ENCODE peak calls at places on chromosomes 12 and 14, in nine cellular contexts. P is suprapubic skin, R is body of pancreas, B is sigmoid colon, A is transverse colon, T is tibial nerve, L is IMR-90, F is heart left ventricle, Z is upper lobe of left lung. K is an unnamed sample.

GRCh38 chr14:100533647-100534485 is 53.4 kb downstream of the BEGAIN start:
- DNase-seq in A (peak; percentile 22), B (peak; percentile 56), P (peak; percentile 64), R (peak; percentile 79), L (no peak), Z (peak; percentile 20), T (peak; percentile 16), F (peak; percentile 9), K (peak; percentile 54)

GRCh38 chr12:998020-998874 is 7.2 kb downstream of the ERC1 start:
- DNase-seq in B (no peak), L (peak; percentile 21), A (no peak), R (no peak), P (no peak), F (no peak), Z (no peak), T (no peak), K (peak; percentile 45)

GRCh38 chr14:103896578-103896977 is 31.7 kb upstream of the TDRD9 start:
- DNase-seq in P (no peak), T (no peak), L (peak; percentile 6), R (no peak), B (no peak), A (no peak), Z (no peak), F (no peak), K (no peak)

GRCh38 chr12:31651893-31652521 is 7.5 kb upstream of the ETFBKMT start:
- DNase-seq in Z (no peak), L (no peak), P (no peak), T (no peak), A (no peak), B (no peak), F (no peak), R (no peak), K (no peak)

GRCh38 chr12:114846771-114847170 is 162.8 kb upstream of the TBX3 start:
- DNase-seq in T (no peak), Z (no peak), L (no peak), F (no peak), R (no peak), B (no peak), P (no peak), A (no peak), K (peak; percentile 72)

GRCh38 chr14:20688167-20688839 is at the start of gene ANG:
- DNase-seq in P (no peak), L (no peak), R (no peak), F (no peak), B (no peak), T (no peak), Z (no peak), A (no peak), K (no peak)

GRCh38 chr14:53946071-53946403 is 10.6 kb downstream of the BMP4 start:
- DNase-seq in T (no peak), R (no peak), F (no peak), P (no peak), A (no peak), L (no peak), Z (no peak), B (no peak), K (no peak)

GRCh38 chr14:21454843-21455550 is 926 bp downstream of the CHD8 start:
- DNase-seq in P (no peak), R (no peak), F (no peak), L (peak; percentile 6), B (no peak), Z (no peak), T (no peak), A (no peak), K (no peak)

GRCh38 chr12:40911676-40912075 is 219.4 kb downstream of the CNTN1 start:
- DNase-seq in T (no peak), L (no peak), P (no peak), A (no peak), Z (no peak), R (no peak), F (no peak), B (no peak), K (no peak)

GRCh38 chr12:113424915-113425823 is 3.0 kb downstream of the SDSL start:
- DNase-seq in L (peak; percentile 48), T (no peak), P (no peak), R (peak; percentile 65), B (no peak), F (peak; percentile 41), A (peak; percentile 62), Z (peak; percentile 40), K (peak; percentile 72)

GRCh38 chr14:89205137-89205740 is 211.8 kb downstream of the FOXN3 start:
- DNase-seq in A (no peak), P (no peak), T (no peak), B (no peak), R (no peak), Z (no peak), L (no peak), F (no peak), K (no peak)

GRCh38 chr12:26803552-26803951 is 29.4 kb downstream of the ITPR2 start:
- DNase-seq in T (no peak), B (no peak), R (no peak), P (no peak), A (no peak), F (no peak), L (peak; percentile 50), Z (no peak), K (no peak)

GRCh38 chr12:68495666-68496065 is 115.0 kb upstream of the RAP1B start:
- DNase-seq in L (peak; percentile 69), P (no peak), Z (no peak), F (no peak), R (no peak), B (no peak), T (no peak), A (no peak), K (no peak)

GRCh38 chr14:22887990-22888378 is 5.0 kb downstream of the REM2 start:
- DNase-seq in A (peak; percentile 62), B (no peak), Z (no peak), L (no peak), F (no peak), T (no peak), R (no peak), P (no peak), K (no peak)

GRCh38 chr12:19301688-19302640 is 137.3 kb upstream of the AEBP2 start:
- DNase-seq in T (no peak), B (no peak), A (no peak), Z (peak; percentile 56), L (no peak), P (no peak), F (no peak), R (no peak), K (no peak)

GRCh38 chr12:5904969-5905368 is 40.1 kb downstream of the ANO2 start:
- DNase-seq in P (no peak), Z (no peak), L (no peak), B (no peak), A (no peak), R (no peak), T (no peak), F (no peak), K (no peak)

GRCh38 chr14:69012251-69012953 is 33.3 kb upstream of the ACTN1 start:
- DNase-seq in B (no peak), Z (peak; percentile 56), R (no peak), L (peak; percentile 61), P (no peak), A (no peak), F (no peak), T (no peak), K (no peak)

GRCh38 chr14:81169711-81170103 is 51.1 kb downstream of the GTF2A1 start:
- DNase-seq in F (peak; percentile 71), A (peak; percentile 70), L (peak; percentile 7), T (peak; percentile 37), P (peak; percentile 77), R (peak; percentile 56), Z (peak; percentile 80), B (peak; percentile 87), K (peak; percentile 85)

GRCh38 chr14:58987601-58988000 is 200.9 kb upstream of the DAAM1 start:
- DNase-seq in B (no peak), R (no peak), A (no peak), L (no peak), Z (no peak), F (no peak), T (no peak), P (no peak), K (no peak)

GRCh38 chr12:13234045-13234641 is 37.6 kb downstream of the EMP1 start:
- DNase-seq in B (no peak), P (no peak), A (peak; percentile 48), Z (peak; percentile 43), L (peak; percentile 70), T (peak; percentile 46), R (peak; percentile 40), F (peak; percentile 35), K (peak; percentile 56)

DNA sequence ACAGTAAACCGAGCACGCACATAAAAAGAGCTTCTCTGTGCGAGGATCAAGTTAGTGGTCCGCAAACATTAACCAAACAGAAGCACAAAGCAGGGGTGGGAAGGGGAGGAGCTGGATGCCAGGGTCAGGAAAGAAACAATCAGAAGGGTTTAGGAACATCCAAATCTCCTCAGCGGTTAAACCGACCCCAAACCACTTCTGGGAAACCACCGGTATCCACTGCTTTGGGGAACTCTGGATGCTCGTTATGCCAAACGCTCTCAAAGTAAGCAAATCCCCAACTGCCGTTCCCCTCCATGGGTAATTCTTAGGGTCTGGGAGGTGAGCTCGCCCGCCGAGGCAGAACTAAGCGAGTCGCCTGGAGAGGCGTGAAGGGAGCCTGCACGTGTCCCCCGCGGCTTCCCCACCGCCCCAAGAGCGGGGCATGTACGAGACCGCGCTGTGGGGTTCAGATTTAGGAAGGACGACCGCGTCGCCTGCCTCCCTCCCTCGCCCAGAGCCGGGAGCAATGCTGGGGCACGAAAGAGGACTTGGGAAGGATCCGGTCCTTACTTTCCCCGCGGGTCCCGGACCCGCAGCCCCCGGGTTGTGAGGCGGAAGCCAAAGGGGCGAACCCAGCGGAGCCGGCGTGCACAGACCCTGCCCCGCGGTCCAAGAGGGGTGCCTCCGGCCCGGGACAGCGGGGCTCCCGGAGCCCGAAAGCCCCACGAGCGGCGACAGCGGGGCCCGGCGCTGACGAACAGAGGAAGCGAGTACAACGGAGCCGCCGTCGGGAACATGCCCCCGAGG is 710 bp downstream of the SBNO1 start:
- DNase-seq in R (peak; percentile 37), P (peak; percentile 77), F (peak; percentile 10), Z (peak; percentile 26), A (peak; percentile 21), L (no peak), B (peak; percentile 69), T (no peak), K (no peak)
- TF ChIP-seq POLR2A in R (no peak), P (no peak), F (no peak), Z (no peak), A (no peak), L (no peak), B (no peak), T (no peak), K (no peak)

GRCh38 chr12:132163041-132163910 is 19.0 kb downstream of the NOC4L start:
- DNase-seq in Z (no peak), T (no peak), P (no peak), F (no peak), A (no peak), L (no peak), B (no peak), R (no peak), K (no peak)
- H3K27me3 ChIP-seq in Z (no peaks in the 10 kb centered on the region), T (no peaks in the 10 kb centered on the region), P (peaks cover 23% of the 10 kb centered on the region), F (no peaks in the 10 kb centered on the region), A (peaks cover 7% of the 10 kb centered on the region), L (peaks cover 10% of the 10 kb centered on the region), B (peaks cover 34% of the 10 kb centered on the region), R (no peaks in the 10 kb centered on the region), K (no peaks in the 10 kb centered on the region)

GRCh38 chr12:77062846-77063461 is 2.4 kb downstream of the E2F7 start:
- DNase-seq in Z (no peak), P (no peak), B (no peak), A (no peak), R (no peak), L (peak; percentile 87), F (peak; percentile 23), T (no peak), K (no peak)
- TF ChIP-seq POLR2A in Z (no peak), P (no peak), B (no peak), A (no peak), R (no peak), L (no peak), F (no peak), T (no peak), K (no peak)

GRCh38 chr14:76947078-76947837 is 81.2 kb downstream of the IRF2BPL start:
- DNase-seq in Z (peak; percentile 96), T (peak; percentile 80), A (peak; percentile 89), P (peak; percentile 91), L (peak; percentile 88), B (peak; percentile 95), F (peak; percentile 92), R (peak; percentile 93), K (peak; percentile 94)
- H3K27me3 ChIP-seq in Z (no peaks in the 10 kb centered on the region), T (no peaks in the 10 kb centered on the region), A (no peaks in the 10 kb centered on the region), P (no peaks in the 10 kb centered on the region), L (no peaks in the 10 kb centered on the region), B (no peaks in the 10 kb centered on the region), F (no peaks in the 10 kb centered on the region), R (no peaks in the 10 kb centered on the region), K (no peaks in the 10 kb centered on the region)